ENCODE peak calls at places on chromosome 4, in four cellular contexts. X, B, E and N are unnamed samples.

GRCh38 chr4:6668391-6668790 is 25.3 kb upstream of the S100P start:
- DNase-seq in X (no peak), B (no peak), E (no peak), N (no peak)

GRCh38 chr4:52036875-52037274 is 1.2 kb downstream of the SGCB start:
- DNase-seq in X (no peak), E (no peak), B (no peak), N (no peak)

GRCh38 chr4:99293357-99293756 is 2.6 kb upstream of the ADH1A start:
- DNase-seq in E (no peak), B (no peak), X (no peak), N (no peak)

GRCh38 chr4:87243426-87244053 is 23.1 kb upstream of the KLHL8 start:
- DNase-seq in B (no peak), X (no peak), E (no peak), N (no peak)

GRCh38 chr4:42519803-42520417 is 122.6 kb downstream of the SHISA3 start:
- DNase-seq in X (peak), E (peak), B (peak), N (peak)

GRCh38 chr4:53902786-53903185 is 161.6 kb downstream of the CHIC2 start:
- DNase-seq in X (no peak), B (no peak), E (no peak), N (no peak)

GRCh38 chr4:88971536-88971935 is 85.4 kb downstream of the FAM13A start:
- DNase-seq in X (no peak), B (no peak), E (no peak), N (no peak)

GRCh38 chr4:88613417-88613875 is 21.2 kb downstream of the HERC3 start:
- DNase-seq in X (no peak), E (no peak), B (no peak), N (no peak)

GRCh38 chr4:43234626-43235025 is 342.1 kb downstream of the GRXCR1 start:
- DNase-seq in B (no peak), E (no peak), X (no peak), N (no peak)

GRCh38 chr4:19580090-19580489 is 671.6 kb upstream of the SLIT2 start:
- DNase-seq in E (no peak), B (no peak), X (no peak), N (no peak)

GRCh38 chr4:5664778-5665177 is 43.6 kb downstream of the EVC2 start:
- DNase-seq in X (no peak), E (no peak), B (no peak), N (no peak)

GRCh38 chr4:15703439-15703838 is 574 bp downstream of the BST1 start:
- DNase-seq in X (no peak), B (no peak), E (no peak), N (no peak)

GRCh38 chr4:147984065-147984777 is 252.3 kb downstream of the ARHGAP10 start:
- DNase-seq in X (peak), B (no peak), E (peak), N (peak)

GRCh38 chr4:122857160-122857559 is 30.5 kb downstream of the FGF2 start:
- DNase-seq in E (no peak), X (no peak), B (no peak), N (no peak)
- TF ChIP-seq NFIC in E (no peak), X (no peak), B (no peak), N (no peak)

GRCh38 chr4:118087366-118087765 is 53.1 kb downstream of the NDST3 start:
- DNase-seq in B (no peak), X (no peak), E (no peak), N (no peak)

GRCh38 chr4:118082182-118082581 is 47.9 kb downstream of the NDST3 start:
- DNase-seq in X (no peak), E (no peak), B (no peak), N (no peak)

GRCh38 chr4:118086334-118086733 is 52.0 kb downstream of the NDST3 start:
- DNase-seq in E (no peak), B (no peak), X (no peak), N (no peak)
- TF ChIP-seq NFIC in E (no peak), B (no peak), X (no peak), N (peak)

GRCh38 chr4:94689155-94689554 is 68.6 kb upstream of the BMPR1B start:
- DNase-seq in E (no peak), X (no peak), B (no peak), N (no peak)
- TF ChIP-seq NFIC in E (no peak), X (peak), B (no peak), N (no peak)

GRCh38 chr4:110540606-110541440 is 64.9 kb downstream of the ENPEP start:
- DNase-seq in B (no peak), X (no peak), E (no peak), N (no peak)
- TF ChIP-seq NFIC in B (no peak), X (no peak), E (no peak), N (no peak)